ENCODE peak calls at places on chromosomes 6 and 20, in four cellular contexts. U is right lobe of liver, N is fibroblast of lung, X is activated gamma-delta T cell treated with Interleukin-2 at 50 U/mL for 16 hours. R is an unnamed sample.

GRCh38 chr6:31687321-31687720 is 6.5 kb upstream of the LY6G5C start:
- DNase-seq in U (no peak), X (no peak), N (no peak), R (no peak)

GRCh38 chr6:22754111-22754510 is 184.7 kb downstream of the HDGFL1 start:
- DNase-seq in N (peak), U (no peak), X (no peak), R (no peak)

GRCh38 chr20:34979366-34980153 is 23.9 kb downstream of the MYH7B start:
- DNase-seq in U (no peak), X (no peak), N (no peak), R (no peak)

GRCh38 chr6:56724455-56724854 is 81.8 kb upstream of the DST start:
- DNase-seq in U (no peak), N (peak), X (no peak), R (no peak)

GRCh38 chr20:5657190-5657872 is 92.9 kb upstream of the SHLD1 start:
- DNase-seq in N (peak), U (no peak), X (no peak), R (no peak)

GRCh38 chr6:70304611-70305010 is 1.7 kb upstream of the COL9A1 start:
- DNase-seq in X (no peak), N (no peak), U (no peak), R (no peak)

GRCh38 chr20:53146201-53146891 is 174.2 kb downstream of the TSHZ2 start:
- DNase-seq in X (no peak), N (no peak), U (no peak), R (no peak)

GRCh38 chr20:25206063-25206403 is 10.5 kb downstream of the ENTPD6 start:
- DNase-seq in X (no peak), N (no peak), U (no peak), R (no peak)

GRCh38 chr6:167827062-167827587 is 414 bp downstream of the AFDN start:
- DNase-seq in U (no peak), N (no peak), X (no peak), R (peak)

GRCh38 chr20:48564997-48565396 is 262.8 kb downstream of the PREX1 start:
- DNase-seq in U (no peak), X (no peak), N (no peak), R (no peak)

GRCh38 chr20:32891926-32892660 is 33.4 kb downstream of the EFCAB8 start:
- DNase-seq in U (no peak), X (no peak), N (no peak), R (no peak)

GRCh38 chr20:63309261-63310071 is 16.5 kb downstream of the COL20A1 start:
- DNase-seq in U (no peak), N (peak), X (no peak), R (no peak)

GRCh38 chr20:17345321-17345720 is 118.5 kb downstream of the PCSK2 start:
- DNase-seq in N (peak), X (no peak), U (no peak), R (no peak)

GRCh38 chr6:18121580-18122127 is 823 bp downstream of the NHLRC1 start:
- DNase-seq in X (no peak), U (no peak), N (no peak), R (no peak)

GRCh38 chr6:87282743-87283142 is 39.6 kb upstream of the SMIM8 start:
- DNase-seq in U (no peak), X (no peak), N (no peak), R (no peak)

GRCh38 chr6:160030103-160030502 is 61.2 kb downstream of the IGF2R start:
- DNase-seq in X (no peak), U (peak), N (peak), R (peak)

GRCh38 chr6:138240476-138241245 is 22.4 kb upstream of the PBOV1 start:
- DNase-seq in N (no peak), U (no peak), X (no peak), R (no peak)

GRCh38 chr6:44800171-44800671 is 412.7 kb downstream of the CDC5L start:
- DNase-seq in N (peak), X (no peak), U (no peak), R (no peak)

GRCh38 chr20:45998761-45999160 is 9.9 kb upstream of the MMP9 start:
- DNase-seq in X (no peak), U (peak), N (no peak), R (no peak)

GRCh38 chr6:9523462-9523861 is 891.4 kb downstream of the TFAP2A start:
- DNase-seq in N (peak), X (no peak), U (no peak), R (no peak)

GRCh38 chr6:126170875-126171489 is 168.9 kb upstream of the CENPW start:
- DNase-seq in U (no peak), N (peak), X (no peak), R (no peak)

GRCh38 chr6:34143196-34143883 is 2.5 kb downstream of the GRM4 start:
- DNase-seq in U (no peak), X (no peak), N (no peak), R (no peak)

GRCh38 chr6:37971711-37972410 is 152.3 kb downstream of the ZFAND3 start:
- DNase-seq in U (no peak), X (no peak), N (peak), R (no peak)

GRCh38 chr6:129667621-129668020 is 42.4 kb downstream of the ARHGAP18 start:
- DNase-seq in X (no peak), N (peak), U (no peak), R (no peak)

GRCh38 chr6:122081921-122082320 is 317.5 kb upstream of the HSF2 start:
- DNase-seq in X (no peak), U (no peak), N (no peak), R (no peak)

GRCh38 chr6:157200117-157200516 is 123.2 kb downstream of the TMEM242 start:
- DNase-seq in U (no peak), N (no peak), X (no peak), R (no peak)

GRCh38 chr6:2481307-2481706 is 235.9 kb upstream of the GMDS start:
- DNase-seq in X (no peak), N (no peak), U (no peak), R (no peak)

GRCh38 chr6:4125500-4125899 is 9.9 kb downstream of the ECI2 start:
- DNase-seq in U (no peak), N (no peak), X (no peak), R (no peak)

GRCh38 chr6:117399924-117400323 is 25.8 kb downstream of the ROS1 start:
- DNase-seq in U (no peak), N (peak), X (no peak), R (no peak)